ENCODE peak calls at places on chromosome 3, in nine cellular contexts. One of them, this sample, is unnamed.

GRCh38 chr3:65706786-65707568 is 331.7 kb downstream of the MAGI1 start:
- DNase-seq in tibial nerve: no peak
- DNase-seq in Peyer's patch: no peak
- DNase-seq in GM12878: no peak
- DNase-seq in stomach: peak; percentile 68
- DNase-seq in transverse colon: no peak
- DNase-seq in adrenal gland: no peak
- DNase-seq in ovary: no peak
- DNase-seq in heart left ventricle: no peak
- DNase-seq in this sample: no peak

GRCh38 chr3:1945698-1946097 is 153.0 kb upstream of the CNTN4 start:
- DNase-seq in heart left ventricle: no peak
- DNase-seq in tibial nerve: no peak
- DNase-seq in GM12878: no peak
- DNase-seq in adrenal gland: no peak
- DNase-seq in ovary: no peak
- DNase-seq in stomach: no peak
- DNase-seq in Peyer's patch: no peak
- DNase-seq in transverse colon: no peak
- DNase-seq in this sample: no peak

GRCh38 chr3:105430460-105430859 is 63.8 kb downstream of the ALCAM start:
- DNase-seq in transverse colon: no peak
- DNase-seq in heart left ventricle: no peak
- DNase-seq in stomach: no peak
- DNase-seq in adrenal gland: no peak
- DNase-seq in Peyer's patch: no peak
- DNase-seq in GM12878: no peak
- DNase-seq in ovary: no peak
- DNase-seq in tibial nerve: no peak
- DNase-seq in this sample: no peak

GRCh38 chr3:122992628-122993570 is 34.7 kb downstream of the SEMA5B start:
- DNase-seq in tibial nerve: no peak
- DNase-seq in stomach: no peak
- DNase-seq in GM12878: no peak
- DNase-seq in ovary: no peak
- DNase-seq in transverse colon: no peak
- DNase-seq in heart left ventricle: no peak
- DNase-seq in Peyer's patch: no peak
- DNase-seq in adrenal gland: no peak
- DNase-seq in this sample: no peak

GRCh38 chr3:89654031-89654430 is 546.6 kb downstream of the EPHA3 start:
- DNase-seq in adrenal gland: no peak
- DNase-seq in heart left ventricle: no peak
- DNase-seq in Peyer's patch: no peak
- DNase-seq in stomach: no peak
- DNase-seq in GM12878: no peak
- DNase-seq in transverse colon: no peak
- DNase-seq in tibial nerve: no peak
- DNase-seq in ovary: no peak
- DNase-seq in this sample: no peak

GRCh38 chr3:115113367-115113766 is 33.7 kb downstream of the ZBTB20 start:
- DNase-seq in stomach: no peak
- DNase-seq in tibial nerve: no peak
- DNase-seq in ovary: no peak
- DNase-seq in Peyer's patch: no peak
- DNase-seq in GM12878: no peak
- DNase-seq in heart left ventricle: peak; percentile 23
- DNase-seq in adrenal gland: no peak
- DNase-seq in transverse colon: no peak
- DNase-seq in this sample: no peak

GRCh38 chr3:177122183-177122856 is 75.0 kb downstream of the TBL1XR1 start:
- DNase-seq in Peyer's patch: no peak
- DNase-seq in GM12878: no peak
- DNase-seq in heart left ventricle: no peak
- DNase-seq in transverse colon: no peak
- DNase-seq in ovary: no peak
- DNase-seq in adrenal gland: no peak
- DNase-seq in tibial nerve: no peak
- DNase-seq in stomach: no peak
- DNase-seq in this sample: no peak

GRCh38 chr3:180707921-180708320 is 28.6 kb upstream of the CCDC39 start:
- DNase-seq in Peyer's patch: no peak
- DNase-seq in adrenal gland: no peak
- DNase-seq in transverse colon: no peak
- DNase-seq in ovary: no peak
- DNase-seq in heart left ventricle: no peak
- DNase-seq in stomach: no peak
- DNase-seq in GM12878: no peak
- DNase-seq in tibial nerve: no peak
- DNase-seq in this sample: no peak

GRCh38 chr3:97958396-97958795 is 13.8 kb downstream of the RIOX2 start:
- DNase-seq in GM12878: no peak
- DNase-seq in adrenal gland: no peak
- DNase-seq in heart left ventricle: no peak
- DNase-seq in transverse colon: no peak
- DNase-seq in tibial nerve: no peak
- DNase-seq in stomach: no peak
- DNase-seq in ovary: no peak
- DNase-seq in Peyer's patch: no peak
- DNase-seq in this sample: no peak

GRCh38 chr3:196837819-196838420 is 29.8 kb upstream of the SENP5 start:
- DNase-seq in ovary: peak; percentile 27
- DNase-seq in Peyer's patch: peak; percentile 90
- DNase-seq in transverse colon: peak; percentile 75
- DNase-seq in adrenal gland: peak; percentile 65
- DNase-seq in heart left ventricle: peak; percentile 54
- DNase-seq in GM12878: peak; percentile 20
- DNase-seq in tibial nerve: peak; percentile 70
- DNase-seq in stomach: peak; percentile 74
- DNase-seq in this sample: peak; percentile 82

GRCh38 chr3:43753743-43754142 is 63.0 kb downstream of the ABHD5 start:
- DNase-seq in heart left ventricle: no peak
- DNase-seq in adrenal gland: no peak
- DNase-seq in transverse colon: no peak
- DNase-seq in tibial nerve: no peak
- DNase-seq in GM12878: no peak
- DNase-seq in stomach: no peak
- DNase-seq in ovary: no peak
- DNase-seq in Peyer's patch: no peak
- DNase-seq in this sample: no peak

GRCh38 chr3:32340039-32340438 is 51.6 kb upstream of the CMTM7 start:
- DNase-seq in transverse colon: no peak
- DNase-seq in Peyer's patch: peak; percentile 54
- DNase-seq in adrenal gland: peak; percentile 28
- DNase-seq in GM12878: no peak
- DNase-seq in heart left ventricle: no peak
- DNase-seq in stomach: no peak
- DNase-seq in ovary: no peak
- DNase-seq in tibial nerve: peak; percentile 32
- DNase-seq in this sample: no peak

GRCh38 chr3:13405614-13406013 is 14.5 kb downstream of the NUP210 start:
- DNase-seq in Peyer's patch: no peak
- DNase-seq in GM12878: no peak
- DNase-seq in heart left ventricle: no peak
- DNase-seq in stomach: no peak
- DNase-seq in tibial nerve: no peak
- DNase-seq in adrenal gland: no peak
- DNase-seq in transverse colon: no peak
- DNase-seq in ovary: no peak
- DNase-seq in this sample: peak; percentile 20
- H3K4me1 ChIP-seq in Peyer's patch: no peaks in the 10 kb centered on the region
- H3K4me1 ChIP-seq in GM12878: no peaks in the 10 kb centered on the region
- H3K4me1 ChIP-seq in heart left ventricle: no peaks in the 10 kb centered on the region
- H3K4me1 ChIP-seq in stomach: no peaks in the 10 kb centered on the region
- H3K4me1 ChIP-seq in tibial nerve: no peaks in the 10 kb centered on the region
- H3K4me1 ChIP-seq in adrenal gland: no peaks in the 10 kb centered on the region
- H3K4me1 ChIP-seq in transverse colon: no peaks in the 10 kb centered on the region
- H3K4me1 ChIP-seq in ovary: no peaks in the 10 kb centered on the region
- H3K4me1 ChIP-seq in this sample: peaks cover 9% of the 10 kb centered on the region

GRCh38 chr3:37622999-37623883 is 238.4 kb upstream of the CTDSPL start:
- DNase-seq in transverse colon: no peak
- DNase-seq in tibial nerve: no peak
- DNase-seq in adrenal gland: no peak
- DNase-seq in heart left ventricle: no peak
- DNase-seq in ovary: no peak
- DNase-seq in GM12878: no peak
- DNase-seq in Peyer's patch: no peak
- DNase-seq in stomach: no peak
- DNase-seq in this sample: no peak
- TF ChIP-seq POLR2A in transverse colon: no peak
- TF ChIP-seq POLR2A in tibial nerve: no peak
- TF ChIP-seq POLR2A in adrenal gland: no peak
- TF ChIP-seq POLR2A in heart left ventricle: no peak
- TF ChIP-seq POLR2A in ovary: no peak
- TF ChIP-seq POLR2A in GM12878: no peak
- TF ChIP-seq POLR2A in Peyer's patch: no peak
- TF ChIP-seq POLR2A in stomach: no peak
- TF ChIP-seq POLR2A in this sample: no peak

GRCh38 chr3:5197470-5198312 is 10.2 kb downstream of the EDEM1 start:
- DNase-seq in transverse colon: no peak
- DNase-seq in stomach: no peak
- DNase-seq in heart left ventricle: no peak
- DNase-seq in Peyer's patch: peak; percentile 66
- DNase-seq in adrenal gland: no peak
- DNase-seq in tibial nerve: no peak
- DNase-seq in ovary: no peak
- DNase-seq in GM12878: peak; percentile 83
- DNase-seq in this sample: no peak

GRCh38 chr3:5198986-5199731 is 11.7 kb downstream of the EDEM1 start:
- DNase-seq in stomach: no peak
- DNase-seq in tibial nerve: no peak
- DNase-seq in transverse colon: no peak
- DNase-seq in Peyer's patch: peak; percentile 59
- DNase-seq in heart left ventricle: no peak
- DNase-seq in GM12878: no peak
- DNase-seq in adrenal gland: no peak
- DNase-seq in ovary: no peak
- DNase-seq in this sample: no peak

GRCh38 chr3:5195605-5196004 is 8.1 kb downstream of the EDEM1 start:
- DNase-seq in Peyer's patch: peak; percentile 62
- DNase-seq in heart left ventricle: peak; percentile 46
- DNase-seq in ovary: no peak
- DNase-seq in adrenal gland: peak; percentile 41
- DNase-seq in GM12878: no peak
- DNase-seq in stomach: no peak
- DNase-seq in tibial nerve: no peak
- DNase-seq in transverse colon: no peak
- DNase-seq in this sample: no peak

GRCh38 chr3:5197022-5197421 is 9.5 kb downstream of the EDEM1 start:
- DNase-seq in heart left ventricle: no peak
- DNase-seq in Peyer's patch: no peak
- DNase-seq in GM12878: no peak
- DNase-seq in stomach: no peak
- DNase-seq in adrenal gland: no peak
- DNase-seq in tibial nerve: no peak
- DNase-seq in ovary: no peak
- DNase-seq in transverse colon: no peak
- DNase-seq in this sample: no peak

GRCh38 chr3:5198313-5198677 is 10.8 kb downstream of the EDEM1 start:
- DNase-seq in tibial nerve: no peak
- DNase-seq in Peyer's patch: no peak
- DNase-seq in heart left ventricle: no peak
- DNase-seq in adrenal gland: no peak
- DNase-seq in stomach: no peak
- DNase-seq in ovary: no peak
- DNase-seq in GM12878: no peak
- DNase-seq in transverse colon: no peak
- DNase-seq in this sample: no peak
- H3K4me1 ChIP-seq in tibial nerve: peaks cover 44% of the 10 kb centered on the region
- H3K4me1 ChIP-seq in Peyer's patch: peaks cover 28% of the 10 kb centered on the region
- H3K4me1 ChIP-seq in heart left ventricle: peaks cover 6% of the 10 kb centered on the region
- H3K4me1 ChIP-seq in adrenal gland: peaks cover 40% of the 10 kb centered on the region
- H3K4me1 ChIP-seq in stomach: peaks cover 55% of the 10 kb centered on the region
- H3K4me1 ChIP-seq in ovary: no peaks in the 10 kb centered on the region
- H3K4me1 ChIP-seq in GM12878: peaks cover 63% of the 10 kb centered on the region
- H3K4me1 ChIP-seq in transverse colon: peaks cover 20% of the 10 kb centered on the region
- H3K4me1 ChIP-seq in this sample: peaks cover 68% of the 10 kb centered on the region

GRCh38 chr3:98966862-98967554 is 65.5 kb upstream of the DCBLD2 start:
- DNase-seq in tibial nerve: no peak
- DNase-seq in ovary: no peak
- DNase-seq in transverse colon: no peak
- DNase-seq in adrenal gland: no peak
- DNase-seq in Peyer's patch: no peak
- DNase-seq in stomach: no peak
- DNase-seq in heart left ventricle: no peak
- DNase-seq in GM12878: no peak
- DNase-seq in this sample: no peak
- TF ChIP-seq POLR2A in tibial nerve: no peak
- TF ChIP-seq POLR2A in ovary: no peak
- TF ChIP-seq POLR2A in transverse colon: no peak
- TF ChIP-seq POLR2A in adrenal gland: no peak
- TF ChIP-seq POLR2A in Peyer's patch: no peak
- TF ChIP-seq POLR2A in stomach: no peak
- TF ChIP-seq POLR2A in heart left ventricle: no peak
- TF ChIP-seq POLR2A in GM12878: no peak
- TF ChIP-seq POLR2A in this sample: no peak

GRCh38 chr3:184167786-184168185 is 6.9 kb upstream of the AP2M1 start:
- DNase-seq in tibial nerve: no peak
- DNase-seq in heart left ventricle: no peak
- DNase-seq in Peyer's patch: no peak
- DNase-seq in GM12878: no peak
- DNase-seq in adrenal gland: no peak
- DNase-seq in ovary: no peak
- DNase-seq in stomach: no peak
- DNase-seq in transverse colon: no peak
- DNase-seq in this sample: peak; percentile 51

GRCh38 chr3:184171562-184171961 is 3.1 kb upstream of the AP2M1 start:
- DNase-seq in ovary: no peak
- DNase-seq in tibial nerve: no peak
- DNase-seq in stomach: no peak
- DNase-seq in transverse colon: no peak
- DNase-seq in GM12878: no peak
- DNase-seq in heart left ventricle: no peak
- DNase-seq in adrenal gland: peak; percentile 10
- DNase-seq in Peyer's patch: no peak
- DNase-seq in this sample: peak; percentile 64

GRCh38 chr3:184168363-184169120 is 6.1 kb upstream of the AP2M1 start:
- DNase-seq in stomach: no peak
- DNase-seq in adrenal gland: no peak
- DNase-seq in transverse colon: no peak
- DNase-seq in Peyer's patch: no peak
- DNase-seq in GM12878: no peak
- DNase-seq in heart left ventricle: peak; percentile 32
- DNase-seq in ovary: no peak
- DNase-seq in tibial nerve: no peak
- DNase-seq in this sample: peak; percentile 48

GRCh38 chr3:184172681-184173373 is 1.8 kb upstream of the AP2M1 start:
- DNase-seq in heart left ventricle: no peak
- DNase-seq in ovary: no peak
- DNase-seq in transverse colon: no peak
- DNase-seq in adrenal gland: no peak
- DNase-seq in Peyer's patch: no peak
- DNase-seq in GM12878: no peak
- DNase-seq in stomach: no peak
- DNase-seq in tibial nerve: no peak
- DNase-seq in this sample: no peak

GRCh38 chr3:184169896-184170875 is 4.5 kb upstream of the AP2M1 start:
- DNase-seq in Peyer's patch: no peak
- DNase-seq in GM12878: no peak
- DNase-seq in transverse colon: no peak
- DNase-seq in stomach: no peak
- DNase-seq in heart left ventricle: no peak
- DNase-seq in ovary: no peak
- DNase-seq in adrenal gland: no peak
- DNase-seq in tibial nerve: no peak
- DNase-seq in this sample: peak; percentile 79
- H3K4me1 ChIP-seq in Peyer's patch: no peaks in the 10 kb centered on the region
- H3K4me1 ChIP-seq in GM12878: no peaks in the 10 kb centered on the region
- H3K4me1 ChIP-seq in transverse colon: peaks cover 4% of the 10 kb centered on the region
- H3K4me1 ChIP-seq in stomach: peaks cover 10% of the 10 kb centered on the region
- H3K4me1 ChIP-seq in heart left ventricle: no peaks in the 10 kb centered on the region
- H3K4me1 ChIP-seq in ovary: peaks cover 2% of the 10 kb centered on the region
- H3K4me1 ChIP-seq in adrenal gland: peaks cover 6% of the 10 kb centered on the region
- H3K4me1 ChIP-seq in tibial nerve: no peaks in the 10 kb centered on the region
- H3K4me1 ChIP-seq in this sample: peaks cover 12% of the 10 kb centered on the region

GRCh38 chr3:194675680-194676079 is 3.7 kb upstream of the LSG1 start:
- DNase-seq in transverse colon: no peak
- DNase-seq in GM12878: no peak
- DNase-seq in heart left ventricle: no peak
- DNase-seq in Peyer's patch: no peak
- DNase-seq in tibial nerve: no peak
- DNase-seq in adrenal gland: no peak
- DNase-seq in ovary: no peak
- DNase-seq in stomach: no peak
- DNase-seq in this sample: no peak
- TF ChIP-seq POLR2A in transverse colon: no peak
- TF ChIP-seq POLR2A in GM12878: no peak
- TF ChIP-seq POLR2A in heart left ventricle: no peak
- TF ChIP-seq POLR2A in Peyer's patch: no peak
- TF ChIP-seq POLR2A in tibial nerve: no peak
- TF ChIP-seq POLR2A in adrenal gland: no peak
- TF ChIP-seq POLR2A in ovary: no peak
- TF ChIP-seq POLR2A in stomach: no peak
- TF ChIP-seq POLR2A in this sample: no peak